ENCODE peak calls at places on chromosomes 13 and 19, in nine cellular contexts. G is T-helper 17 cell; F is NCI-H2029 treated with DMSO at 0.1 percent for 48 hours; X is left cardiac atrium; O is stimulated activated CD8-positive, alpha-beta memory T cell treated with anti-CD3 and anti-CD28 coated beads, Interleukin-2, amount 100 ng/mL, for 48 hours; T is DMS 273 treated with DMSO at 0.1 percent for 48 hours; V is fibroblast of the conjunctiva; K is NCI-H1417; H is endodermal cell. B is an unnamed sample.
A peak's percentile ranks its signal among the peaks of the same experiment; 100 is the strongest.

GRCh38 chr19:42113641-42114348 is 18.5 kb downstream of the POU2F2 start:
- DNase-seq in X (no peak), K (peak; percentile 92), T (peak; percentile 42), G (no peak), F (no peak), H (peak; percentile 84), O (no peak), V (peak; percentile 71), B (no peak)

GRCh38 chr19:49512970-49513745 is 697 bp downstream of the FCGRT start:
- DNase-seq in H (peak; percentile 87), O (no peak), T (peak; percentile 35), G (no peak), X (peak; percentile 70), K (peak; percentile 86), F (no peak), V (no peak), B (no peak)

GRCh38 chr13:60716296-60716695 is 319.3 kb downstream of the TDRD3 start:
- DNase-seq in F (no peak), X (no peak), T (no peak), K (no peak), O (no peak), V (no peak), G (no peak), H (no peak), B (no peak)

GRCh38 chr19:8137425-8137824 is 12.0 kb downstream of the FBN3 start:
- DNase-seq in T (no peak), O (no peak), X (no peak), G (no peak), H (no peak), V (no peak), K (no peak), F (no peak), B (no peak)

GRCh38 chr19:47446534-47447469 is 24.9 kb downstream of the SLC8A2 start:
- DNase-seq in F (peak; percentile 25), H (peak; percentile 97), K (peak; percentile 84), G (no peak), T (no peak), O (peak; percentile 43), X (no peak), V (no peak), B (no peak)

GRCh38 chr13:106514928-106515634 is 20.4 kb downstream of the EFNB2 start:
- DNase-seq in X (no peak), T (no peak), F (no peak), H (no peak), K (no peak), V (no peak), O (no peak), G (no peak), B (no peak)

GRCh38 chr19:8090932-8091331 is 38.4 kb downstream of the CCL25 start:
- DNase-seq in G (no peak), O (no peak), X (no peak), T (no peak), F (no peak), H (no peak), K (no peak), V (no peak), B (no peak)

GRCh38 chr19:17488593-17489391 is 18.5 kb downstream of the SLC27A1 start:
- DNase-seq in H (peak; percentile 99), V (no peak), K (peak; percentile 15), F (peak; percentile 61), X (peak; percentile 81), G (peak; percentile 53), O (peak; percentile 89), T (no peak), B (peak; percentile 76)

GRCh38 chr19:18145391-18145999 is 7.5 kb upstream of the PIK3R2 start:
- DNase-seq in H (no peak), G (no peak), X (no peak), V (no peak), O (no peak), F (no peak), T (no peak), K (no peak), B (no peak)

GRCh38 chr19:55247621-55248099 is 11.2 kb downstream of the PPP6R1 start:
- DNase-seq in F (no peak), K (no peak), V (peak; percentile 9), X (peak; percentile 60), T (no peak), H (no peak), G (no peak), O (no peak), B (no peak)

GRCh38 chr19:32682317-32682716 is 6.7 kb downstream of the RGS9BP start:
- DNase-seq in G (no peak), T (no peak), O (no peak), K (no peak), X (no peak), V (no peak), F (no peak), H (no peak), B (no peak)

GRCh38 chr13:53775807-53776206 is 747.2 kb downstream of the OLFM4 start:
- DNase-seq in X (no peak), V (no peak), O (no peak), F (no peak), H (no peak), G (no peak), T (no peak), K (no peak), B (no peak)

GRCh38 chr13:42000836-42001235 is 39.9 kb upstream of the VWA8 start:
- DNase-seq in K (no peak), V (no peak), X (no peak), G (no peak), T (no peak), O (no peak), F (no peak), H (no peak), B (no peak)

GRCh38 chr13:20570540-20570939 is 3.6 kb downstream of the IFT88 start:
- DNase-seq in X (no peak), T (no peak), H (no peak), F (no peak), O (no peak), G (no peak), V (peak; percentile 23), K (no peak), B (no peak)

GRCh38 chr13:112244495-112245177 is 131.5 kb upstream of the SPACA7 start:
- DNase-seq in G (no peak), O (no peak), X (no peak), H (peak; percentile 27), K (no peak), T (no peak), F (no peak), V (no peak), B (no peak)

GRCh38 chr19:1945899-1946298 is 4.9 kb downstream of the CSNK1G2 start:
- DNase-seq in K (peak; percentile 9), F (no peak), G (no peak), O (no peak), T (no peak), V (no peak), X (peak; percentile 51), H (peak; percentile 93), B (no peak)

GRCh38 chr13:75175575-75175974 is 306.4 kb downstream of the TBC1D4 start:
- DNase-seq in X (no peak), V (no peak), F (no peak), T (no peak), O (no peak), K (no peak), G (no peak), H (no peak), B (no peak)

GRCh38 chr13:44117351-44117750 is 237.6 kb downstream of the LACC1 start:
- DNase-seq in H (no peak), O (no peak), F (no peak), T (no peak), K (no peak), X (no peak), G (no peak), V (no peak), B (no peak)

GRCh38 chr19:46759817-46760333 is 13.6 kb upstream of the STRN4 start:
- DNase-seq in K (no peak), V (peak; percentile 99), H (no peak), F (no peak), O (no peak), G (no peak), X (no peak), T (no peak), B (no peak)

GRCh38 chr19:47886010-47886559 is at the start of gene SULT2A1:
- DNase-seq in T (no peak), H (no peak), X (no peak), F (no peak), K (no peak), O (no peak), V (no peak), G (no peak), B (no peak)

GRCh38 chr13:113090415-113090770 is 15.2 kb upstream of the F7 start:
- DNase-seq in T (no peak), G (no peak), V (no peak), O (no peak), H (peak; percentile 91), X (peak; percentile 9), F (no peak), K (no peak), B (no peak)

GRCh38 chr13:30333601-30334000 is 26.2 kb upstream of the KATNAL1 start:
- DNase-seq in F (no peak), X (no peak), K (no peak), V (no peak), G (no peak), T (no peak), O (no peak), H (no peak), B (no peak)

GRCh38 chr13:24274452-24274971 is 34.9 kb upstream of the C1QTNF9 start:
- DNase-seq in G (peak; percentile 40), K (no peak), F (no peak), T (no peak), O (peak; percentile 56), V (no peak), X (peak; percentile 63), H (peak; percentile 25), B (peak; percentile 65)

GRCh38 chr19:14112051-14112808 is 5.3 kb downstream of the PRKACA start:
- DNase-seq in O (no peak), G (no peak), T (no peak), H (no peak), V (no peak), X (no peak), K (no peak), F (no peak), B (no peak)

GRCh38 chr19:49383598-49383997 is 4.5 kb upstream of the KASH5 start:
- DNase-seq in G (no peak), F (no peak), V (no peak), O (no peak), K (no peak), X (no peak), H (no peak), T (no peak), B (no peak)

GRCh38 chr19:11195169-11195568 is 2.2 kb downstream of the KANK2 start:
- DNase-seq in G (no peak), X (peak; percentile 57), T (no peak), H (no peak), K (no peak), V (no peak), O (no peak), F (no peak), B (no peak)

GRCh38 chr19:42324655-42325307 is 654 bp upstream of the MEGF8 start:
- DNase-seq in G (no peak), V (no peak), O (no peak), T (no peak), X (peak; percentile 29), H (peak; percentile 73), K (no peak), F (no peak), B (no peak)

GRCh38 chr13:30037766-30038165 is 187.3 kb upstream of the UBL3 start:
- DNase-seq in V (no peak), T (no peak), X (no peak), F (no peak), O (no peak), G (no peak), H (peak; percentile 23), K (no peak), B (no peak)

GRCh38 chr19:53885036-53885435 is 3.0 kb downstream of the PRKCG start:
- DNase-seq in G (no peak), H (no peak), T (no peak), K (no peak), F (no peak), X (no peak), V (no peak), O (no peak), B (no peak)

GRCh38 chr19:18460313-18460712 is 22.4 kb upstream of the ISYNA1 start:
- DNase-seq in T (no peak), F (no peak), H (no peak), K (no peak), G (no peak), O (no peak), X (peak; percentile 82), V (peak; percentile 36), B (no peak)

GRCh38 chr13:58080806-58081205 is 449.3 kb downstream of the PCDH17 start:
- DNase-seq in F (no peak), H (no peak), G (no peak), O (no peak), V (no peak), T (no peak), X (no peak), K (no peak), B (no peak)

B was measured in activated naive CD4-positive, alpha-beta T cell treated with anti-CD3 and anti-CD28 coated beads, Interleukin-2, amount 50 U/mL, for 72 hours.